ENCODE peak calls at places on chromosomes 7 and 10, in four cellular contexts. One of them, this sample, is unnamed.

GRCh38 chr10:132175907-132176581 is 10.7 kb upstream of the DPYSL4 start:
- DNase-seq in stimulated activated CD8-positive, alpha-beta memory T cell treated with anti-CD3 and anti-CD28 coated beads, Interleukin-12 subunit alpha, Interleukin-12 subunit beta, amount 100 ng/mL, for 1 hour: no peak
- DNase-seq in A549: no peak
- DNase-seq in sciatic nerve: no peak
- DNase-seq in this sample: no peak

GRCh38 chr7:155355745-155356144 is 58.1 kb downstream of the INSIG1 start:
- DNase-seq in stimulated activated CD8-positive, alpha-beta memory T cell treated with anti-CD3 and anti-CD28 coated beads, Interleukin-12 subunit alpha, Interleukin-12 subunit beta, amount 100 ng/mL, for 1 hour: no peak
- DNase-seq in A549: no peak
- DNase-seq in sciatic nerve: peak; percentile 12
- DNase-seq in this sample: no peak

GRCh38 chr10:126060232-126060935 is 164.0 kb downstream of the FANK1 start:
- DNase-seq in stimulated activated CD8-positive, alpha-beta memory T cell treated with anti-CD3 and anti-CD28 coated beads, Interleukin-12 subunit alpha, Interleukin-12 subunit beta, amount 100 ng/mL, for 1 hour: no peak
- DNase-seq in A549: peak; percentile 52
- DNase-seq in sciatic nerve: no peak
- DNase-seq in this sample: no peak

GRCh38 chr10:132931258-132931657 is 11.1 kb downstream of the CFAP46 start:
- DNase-seq in stimulated activated CD8-positive, alpha-beta memory T cell treated with anti-CD3 and anti-CD28 coated beads, Interleukin-12 subunit alpha, Interleukin-12 subunit beta, amount 100 ng/mL, for 1 hour: no peak
- DNase-seq in A549: no peak
- DNase-seq in sciatic nerve: no peak
- DNase-seq in this sample: no peak

GRCh38 chr7:42492895-42493294 is 255.9 kb upstream of the GLI3 start:
- DNase-seq in stimulated activated CD8-positive, alpha-beta memory T cell treated with anti-CD3 and anti-CD28 coated beads, Interleukin-12 subunit alpha, Interleukin-12 subunit beta, amount 100 ng/mL, for 1 hour: no peak
- DNase-seq in A549: no peak
- DNase-seq in sciatic nerve: no peak
- DNase-seq in this sample: no peak

GRCh38 chr7:34317039-34317438 is 341.0 kb upstream of the NPSR1 start:
- DNase-seq in stimulated activated CD8-positive, alpha-beta memory T cell treated with anti-CD3 and anti-CD28 coated beads, Interleukin-12 subunit alpha, Interleukin-12 subunit beta, amount 100 ng/mL, for 1 hour: no peak
- DNase-seq in A549: no peak
- DNase-seq in sciatic nerve: no peak
- DNase-seq in this sample: no peak

GRCh38 chr7:2282185-2282751 is 32.0 kb downstream of the SNX8 start:
- DNase-seq in stimulated activated CD8-positive, alpha-beta memory T cell treated with anti-CD3 and anti-CD28 coated beads, Interleukin-12 subunit alpha, Interleukin-12 subunit beta, amount 100 ng/mL, for 1 hour: no peak
- DNase-seq in A549: no peak
- DNase-seq in sciatic nerve: no peak
- DNase-seq in this sample: no peak

GRCh38 chr7:46600340-46600739 is 679.3 kb upstream of the IGFBP3 start:
- DNase-seq in stimulated activated CD8-positive, alpha-beta memory T cell treated with anti-CD3 and anti-CD28 coated beads, Interleukin-12 subunit alpha, Interleukin-12 subunit beta, amount 100 ng/mL, for 1 hour: no peak
- DNase-seq in A549: no peak
- DNase-seq in sciatic nerve: no peak
- DNase-seq in this sample: no peak

GRCh38 chr7:630111-630511 is 96.4 kb upstream of the DNAAF5 start:
- DNase-seq in stimulated activated CD8-positive, alpha-beta memory T cell treated with anti-CD3 and anti-CD28 coated beads, Interleukin-12 subunit alpha, Interleukin-12 subunit beta, amount 100 ng/mL, for 1 hour: no peak
- DNase-seq in A549: no peak
- DNase-seq in sciatic nerve: no peak
- DNase-seq in this sample: no peak